ENCODE peak calls at places on chromosome 18, in nine cellular contexts. F is NCI-H1092 treated with DMSO at 0.1 percent for 48 hours; A is stimulated activated CD8-positive, alpha-beta memory T cell treated with anti-CD3 and anti-CD28 coated beads, Interleukin-2, amount 100 ng/mL, for 1 hour; M is posterior cingulate gyrus; B is EL; Y is AML-193; W is NCI-H2081; H is NCI-H748 treated with DMSO at 0.1 percent for 48 hours; R is activated CD4-positive, alpha-beta T cell treated with anti-CD3 and anti-CD28 coated beads, Interleukin-2, amount 50 U/mL, for 24 hours. K is an unnamed sample.

GRCh38 chr18:62341423-62341920 is 16.4 kb downstream of the TNFRSF11A start:
- DNase-seq in F (peak), A (no peak), M (no peak), B (no peak), Y (no peak), W (peak), H (no peak), R (no peak), K (peak)

GRCh38 chr18:5975111-5975622 is 79.8 kb upstream of the TMEM200C start:
- DNase-seq in F (no peak), A (no peak), M (no peak), B (peak), Y (peak), W (no peak), H (no peak), R (no peak), K (no peak)

GRCh38 chr18:13179566-13180113 is 38.9 kb upstream of the LDLRAD4 start:
- DNase-seq in F (no peak), A (no peak), M (no peak), B (no peak), Y (no peak), W (no peak), H (no peak), R (no peak), K (no peak)

GRCh38 chr18:49813071-49813320 is 337 bp downstream of the ACAA2 start:
- DNase-seq in F (peak), A (no peak), M (peak), B (peak), Y (peak), W (peak), H (peak), R (no peak), K (no peak)

GRCh38 chr18:21853020-21853419 is 112.4 kb downstream of the MIB1 start:
- DNase-seq in F (no peak), A (no peak), M (no peak), B (peak), Y (no peak), W (no peak), H (no peak), R (no peak), K (no peak)

GRCh38 chr18:55031979-55032378 is 72.7 kb upstream of the CCDC68 start:
- DNase-seq in F (no peak), A (no peak), M (no peak), B (no peak), Y (no peak), W (no peak), H (no peak), R (no peak), K (no peak)

GRCh38 chr18:48997985-48998831 is 47.4 kb upstream of the SMAD7 start:
- DNase-seq in F (peak), A (no peak), M (peak), B (peak), Y (no peak), W (no peak), H (no peak), R (no peak), K (no peak)

GRCh38 chr18:56085561-56085960 is 497.6 kb upstream of the TCF4 start:
- DNase-seq in F (no peak), A (no peak), M (no peak), B (peak), Y (no peak), W (no peak), H (no peak), R (no peak), K (no peak)

GRCh38 chr18:55252053-55252675 is 292.9 kb upstream of the CCDC68 start:
- DNase-seq in F (no peak), A (no peak), M (no peak), B (peak), Y (no peak), W (no peak), H (no peak), R (no peak), K (no peak)

GRCh38 chr18:33020877-33021276 is 248.1 kb upstream of the KLHL14 start:
- DNase-seq in F (no peak), A (no peak), M (no peak), B (no peak), Y (no peak), W (no peak), H (no peak), R (no peak), K (no peak)

GRCh38 chr18:46563317-46563716 is 93.7 kb downstream of the LOXHD1 start:
- DNase-seq in F (no peak), A (no peak), M (no peak), B (no peak), Y (no peak), W (peak), H (no peak), R (no peak), K (no peak)

GRCh38 chr18:51727780-51728179 is 530.3 kb upstream of the MEX3C start:
- DNase-seq in F (no peak), A (no peak), M (no peak), B (no peak), Y (no peak), W (no peak), H (no peak), R (no peak), K (no peak)

GRCh38 chr18:3514312-3515216 is 64.6 kb downstream of the TGIF1 start:
- DNase-seq in F (no peak), A (no peak), M (no peak), B (peak), Y (no peak), W (no peak), H (no peak), R (no peak), K (no peak)

GRCh38 chr18:62384610-62385097 is 59.5 kb downstream of the TNFRSF11A start:
- DNase-seq in F (no peak), A (no peak), M (no peak), B (peak), Y (no peak), W (no peak), H (no peak), R (no peak), K (no peak)

GRCh38 chr18:36199691-36200295 is 12.5 kb downstream of the MOCOS start:
- DNase-seq in F (no peak), A (no peak), M (no peak), B (no peak), Y (no peak), W (no peak), H (no peak), R (no peak), K (no peak)

GRCh38 chr18:26103579-26103978 is 13.2 kb upstream of the SS18 start:
- DNase-seq in F (no peak), A (no peak), M (no peak), B (no peak), Y (peak), W (no peak), H (no peak), R (no peak), K (no peak)

GRCh38 chr18:26746284-26747130 is 119.0 kb downstream of the AQP4 start:
- DNase-seq in F (no peak), A (no peak), M (no peak), B (peak), Y (peak), W (no peak), H (no peak), R (no peak), K (no peak)

GRCh38 chr18:36942264-36942663 is 113.3 kb downstream of the KIAA1328 start:
- DNase-seq in F (no peak), A (no peak), M (no peak), B (peak), Y (peak), W (peak), H (peak), R (no peak), K (no peak)

GRCh38 chr18:45456076-45457066 is 158.9 kb upstream of the SLC14A2 start:
- DNase-seq in F (peak), A (no peak), M (no peak), B (no peak), Y (peak), W (peak), H (no peak), R (no peak), K (no peak)

GRCh38 chr18:64037812-64038414 is 68.0 kb downstream of the SERPINB8 start:
- DNase-seq in F (peak), A (no peak), M (no peak), B (peak), Y (peak), W (peak), H (peak), R (no peak), K (peak)

GRCh38 chr18:50509012-50509411 is 50.9 kb upstream of the MAPK4 start:
- DNase-seq in F (no peak), A (no peak), M (no peak), B (no peak), Y (no peak), W (no peak), H (no peak), R (no peak), K (no peak)

GRCh38 chr18:11998182-11998581 is 16.9 kb downstream of the IMPA2 start:
- DNase-seq in F (no peak), A (no peak), M (peak), B (no peak), Y (no peak), W (no peak), H (no peak), R (no peak), K (no peak)

GRCh38 chr18:74652392-74652988 is 54.8 kb downstream of the ZNF407 start:
- DNase-seq in F (peak), A (no peak), M (no peak), B (peak), Y (peak), W (peak), H (peak), R (no peak), K (peak)

GRCh38 chr18:48668466-48669179 is 129.8 kb downstream of the CTIF start:
- DNase-seq in F (no peak), A (no peak), M (no peak), B (no peak), Y (no peak), W (no peak), H (no peak), R (no peak), K (no peak)

GRCh38 chr18:75090336-75090735 is 118.6 kb downstream of the PTGR3 start:
- DNase-seq in F (no peak), A (no peak), M (no peak), B (no peak), Y (no peak), W (no peak), H (no peak), R (no peak), K (no peak)

GRCh38 chr18:424071-424868 is 76.2 kb downstream of the COLEC12 start:
- DNase-seq in F (no peak), A (no peak), M (no peak), B (no peak), Y (no peak), W (no peak), H (no peak), R (no peak), K (no peak)

GRCh38 chr18:47731276-47731675 is 199.2 kb downstream of the SMAD2 start:
- DNase-seq in F (no peak), A (no peak), M (no peak), B (no peak), Y (no peak), W (no peak), H (no peak), R (no peak), K (no peak)

GRCh38 chr18:3321133-3321812 is 59.3 kb downstream of the MYL12B start:
- DNase-seq in F (peak), A (no peak), M (no peak), B (peak), Y (no peak), W (no peak), H (no peak), R (no peak), K (no peak)

GRCh38 chr18:48035556-48035860 is 105.0 kb upstream of the SMAD2 start:
- DNase-seq in F (no peak), A (no peak), M (no peak), B (no peak), Y (no peak), W (no peak), H (no peak), R (no peak), K (no peak)

GRCh38 chr18:22267697-22268096 is 98.3 kb downstream of the GATA6 start:
- DNase-seq in F (no peak), A (no peak), M (no peak), B (no peak), Y (no peak), W (no peak), H (no peak), R (no peak), K (no peak)

GRCh38 chr18:63648241-63648640 is 4.2 kb upstream of the SERPINB4 start:
- DNase-seq in F (no peak), A (no peak), M (no peak), B (peak), Y (no peak), W (no peak), H (no peak), R (no peak), K (no peak)

GRCh38 chr18:14949800-14950415 is 201.9 kb downstream of the ANKRD30B start:
- DNase-seq in F (no peak), A (no peak), M (no peak), B (no peak), Y (no peak), W (no peak), H (no peak), R (no peak), K (no peak)

GRCh38 chr18:21894619-21895367 is 154.2 kb downstream of the MIB1 start:
- DNase-seq in F (no peak), A (no peak), M (no peak), B (no peak), Y (no peak), W (no peak), H (no peak), R (no peak), K (no peak)

GRCh38 chr18:23756590-23757540 is 67.6 kb downstream of the LAMA3 start:
- DNase-seq in F (no peak), A (no peak), M (no peak), B (no peak), Y (no peak), W (no peak), H (no peak), R (no peak), K (no peak)

GRCh38 chr18:36889316-36889715 is 60.4 kb downstream of the KIAA1328 start:
- DNase-seq in F (no peak), A (no peak), M (no peak), B (no peak), Y (no peak), W (no peak), H (no peak), R (no peak), K (no peak)

GRCh38 chr18:72843743-72844142 is 24.0 kb downstream of the NETO1 start:
- DNase-seq in F (no peak), A (no peak), M (no peak), B (no peak), Y (no peak), W (no peak), H (no peak), R (no peak), K (no peak)

K was measured in NCI-H774.